ENCODE peak calls at places on chromosomes 12 and 14, in ten cellular contexts. X is thoracic aorta, F is tibial nerve, O is K562, A is uterus, Y is PC-3, I is esophagus squamous epithelium, L is AG04450, K is cardiac fibroblast, T is lower lobe of right lung. P is an unnamed sample.
A peak's percentile ranks its signal among the peaks of the same experiment; 100 is the strongest.

GRCh38 chr14:21300892-21301291 is 21.0 kb downstream of the RPGRIP1 start:
- DNase-seq in K (no peak), F (no peak), O (no peak), Y (no peak), A (no peak), I (no peak), X (no peak), T (peak; percentile 47), L (no peak), P (no peak)

GRCh38 chr14:93239869-93240677 is 33.0 kb downstream of the UBR7 start:
- DNase-seq in X (no peak), I (no peak), K (peak; percentile 30), L (peak; percentile 59), F (no peak), O (no peak), Y (peak; percentile 95), A (no peak), T (no peak), P (peak; percentile 31)

GRCh38 chr12:61250303-61250702 is 1009.9 kb upstream of the USP15 start:
- DNase-seq in L (no peak), I (no peak), T (no peak), O (no peak), A (no peak), F (no peak), X (no peak), K (no peak), Y (peak; percentile 13), P (no peak)

GRCh38 chr14:53858344-53858682 is 98.3 kb downstream of the BMP4 start:
- DNase-seq in I (no peak), L (no peak), O (no peak), A (no peak), T (no peak), Y (no peak), X (no peak), F (no peak), K (no peak), P (no peak)

GRCh38 chr14:74905595-74906142 is 17.4 kb downstream of the RPS6KL1 start:
- DNase-seq in F (peak; percentile 84), I (no peak), A (peak; percentile 78), L (no peak), O (peak; percentile 71), K (peak; percentile 61), Y (peak; percentile 68), X (no peak), T (peak; percentile 81), P (peak; percentile 51)

GRCh38 chr12:71846322-71846940 is 6.9 kb downstream of the TBC1D15 start:
- DNase-seq in L (no peak), F (no peak), A (no peak), O (peak; percentile 15), X (no peak), I (no peak), K (peak; percentile 58), Y (peak; percentile 62), T (no peak), P (peak; percentile 37)

GRCh38 chr14:99133563-99134332 is 138.2 kb downstream of the BCL11B start:
- DNase-seq in F (peak; percentile 4), Y (no peak), X (no peak), L (no peak), O (no peak), K (no peak), I (no peak), T (no peak), A (peak; percentile 20), P (no peak)

GRCh38 chr12:104462931-104463339 is 6.2 kb downstream of the CHST11 start:
- DNase-seq in A (no peak), F (no peak), I (no peak), X (no peak), L (no peak), T (no peak), Y (no peak), K (peak; percentile 43), O (no peak), P (no peak)

GRCh38 chr12:24049771-24050170 is 100.3 kb upstream of the SOX5 start:
- DNase-seq in O (no peak), X (no peak), T (no peak), Y (no peak), K (no peak), L (no peak), F (no peak), A (no peak), I (no peak), P (no peak)

GRCh38 chr12:13661005-13661887 is 320.2 kb downstream of the GRIN2B start:
- DNase-seq in L (peak; percentile 3), T (no peak), O (peak; percentile 21), A (peak; percentile 18), Y (peak; percentile 53), K (peak; percentile 61), X (no peak), F (peak; percentile 64), I (no peak), P (peak; percentile 72)

GRCh38 chr12:98955284-98955683 is 310.2 kb downstream of the APAF1 start:
- DNase-seq in F (no peak), O (peak; percentile 23), Y (peak; percentile 65), X (no peak), A (no peak), L (no peak), K (no peak), I (no peak), T (no peak), P (peak; percentile 1)

GRCh38 chr12:62191747-62192485 is 68.3 kb upstream of the USP15 start:
- DNase-seq in X (no peak), T (peak; percentile 49), O (no peak), Y (no peak), I (no peak), K (peak; percentile 46), L (no peak), F (no peak), A (no peak), P (peak; percentile 28)

DNA sequence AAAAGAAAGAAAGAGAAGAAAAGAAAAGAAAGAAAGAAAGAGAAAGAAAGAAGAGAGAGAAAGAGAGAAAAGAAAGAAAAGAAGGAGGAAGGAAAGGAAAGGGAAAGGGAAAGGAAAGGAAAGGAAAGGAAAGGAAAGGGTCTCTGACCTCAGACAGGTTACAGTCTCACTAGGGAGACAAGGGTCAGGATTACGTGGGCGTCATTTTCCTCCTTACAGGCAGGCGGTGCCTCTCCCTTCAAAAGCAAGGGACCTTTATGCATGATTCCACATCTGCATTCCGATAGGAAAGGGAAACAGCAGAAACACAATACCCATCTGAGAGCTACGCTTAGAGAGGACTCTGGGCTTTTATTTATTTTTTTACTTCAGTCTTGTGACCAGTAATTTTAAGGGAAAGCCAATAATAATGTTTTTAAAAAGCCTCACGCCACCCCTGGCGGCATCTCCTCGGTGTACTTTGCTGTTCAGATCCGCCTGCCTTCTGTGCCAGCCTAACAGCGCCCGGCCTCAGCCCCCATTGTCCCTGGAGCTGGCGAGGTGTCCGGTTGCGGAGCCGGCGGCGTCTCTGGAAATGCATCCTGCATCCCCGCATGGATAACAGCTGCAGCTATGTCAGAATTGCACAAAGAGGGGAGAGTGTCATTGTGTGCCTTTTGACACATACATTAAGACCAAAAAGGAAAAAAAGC is 882 bp upstream of the HIP1R start:
- DNase-seq in I (no peak), Y (peak; percentile 74), O (peak; percentile 46), F (peak; percentile 33), X (no peak), L (no peak), A (no peak), K (peak; percentile 56), T (peak; percentile 59), P (peak; percentile 36)
- TF ChIP-seq CTCF in I (no peak), Y (peak; percentile 42), O (peak; percentile 5), F (no peak), X (no peak), L (peak; percentile 14), A (no peak), K (peak; percentile 16), T (no peak), P (peak; percentile 12)

GRCh38 chr12:1917172-1918070 is 1.0 kb downstream of the CACNA2D4 start:
- DNase-seq in L (no peak), I (no peak), Y (no peak), T (peak; percentile 46), X (no peak), K (no peak), F (peak; percentile 21), O (peak; percentile 59), A (peak; percentile 12), P (no peak)
- H3K4me3 ChIP-seq in L (no peak overlapping the region), I (peak overlapping the region; percentile 47), Y (no peak overlapping the region), T (peak overlapping the region; percentile 45), X (peak overlapping the region; percentile 45), K (no peak overlapping the region), F (no peak overlapping the region), O (no peak overlapping the region), A (no peak overlapping the region), P (no peak overlapping the region)

GRCh38 chr12:55955800-55956508 is 9.9 kb downstream of the PMEL start:
- DNase-seq in Y (peak; percentile 95), X (no peak), K (peak; percentile 34), F (no peak), L (no peak), T (no peak), A (peak; percentile 27), I (no peak), O (peak; percentile 43), P (peak; percentile 44)
- TF ChIP-seq CTCF in Y (peak; percentile 89), X (no peak), K (peak; percentile 52), F (no peak), L (peak; percentile 57), T (no peak), A (no peak), I (peak; percentile 37), O (peak; percentile 49), P (peak; percentile 40)

GRCh38 chr12:52204095-52204930 is 12.5 kb upstream of the KRT80 start:
- DNase-seq in Y (peak; percentile 77), O (no peak), K (no peak), L (peak; percentile 42), X (no peak), T (peak; percentile 44), I (no peak), F (no peak), A (peak; percentile 11), P (no peak)

GRCh38 chr12:52200783-52201519 is 9.1 kb upstream of the KRT80 start:
- DNase-seq in O (no peak), A (no peak), L (no peak), I (no peak), F (no peak), K (no peak), X (no peak), Y (no peak), T (peak; percentile 32), P (no peak)

GRCh38 chr12:52203126-52203921 is 11.5 kb upstream of the KRT80 start:
- DNase-seq in A (peak; percentile 69), K (peak; percentile 66), I (no peak), L (no peak), T (peak; percentile 76), F (peak; percentile 70), Y (peak; percentile 80), X (peak; percentile 31), O (no peak), P (peak; percentile 95)

GRCh38 chr12:52201520-52201839 is 9.7 kb upstream of the KRT80 start:
- DNase-seq in X (no peak), L (no peak), O (no peak), A (no peak), I (no peak), F (no peak), Y (no peak), T (peak; percentile 8), K (no peak), P (no peak)

DNA sequence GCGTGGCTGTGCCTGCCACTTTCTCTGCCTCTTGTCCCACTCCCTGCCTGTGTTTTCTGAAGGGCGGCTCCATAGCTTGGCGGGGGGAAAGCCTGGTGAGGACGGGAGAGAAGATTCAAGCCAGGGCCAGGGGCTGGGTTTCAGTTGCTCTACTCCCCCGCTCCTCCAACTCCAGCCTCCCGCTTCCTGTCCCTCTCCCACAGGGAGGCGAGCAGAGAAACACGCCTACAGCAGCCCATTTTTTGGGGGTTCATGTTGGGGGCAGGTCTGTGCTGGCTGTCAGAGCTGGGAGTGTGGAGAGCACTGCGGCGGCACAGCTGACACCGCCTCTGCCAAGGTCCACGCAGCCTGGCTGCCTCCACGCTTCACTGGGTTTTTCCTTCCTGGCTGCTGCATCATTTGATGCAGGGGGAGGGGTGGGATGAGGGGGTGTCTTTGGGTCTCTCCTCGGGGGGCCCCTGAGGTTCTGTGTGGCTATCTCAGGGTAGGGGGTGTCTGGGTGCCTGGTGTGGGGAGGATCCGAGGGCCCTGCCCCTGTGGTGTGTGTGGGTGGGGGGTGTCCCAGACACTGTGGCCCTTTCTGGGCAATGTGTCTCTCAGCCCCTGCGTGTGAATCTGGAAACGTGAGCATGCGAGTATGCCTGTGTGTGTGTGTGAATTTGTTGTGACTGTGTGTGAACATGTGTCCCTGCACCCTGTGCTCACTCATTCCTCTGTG is 10.7 kb upstream of the KRT80 start:
- DNase-seq in K (peak; percentile 63), T (peak; percentile 44), A (no peak), I (no peak), F (no peak), O (no peak), L (no peak), Y (no peak), X (no peak), P (no peak)
- H3K4me3 ChIP-seq in K (no peak overlapping the region), T (no peak overlapping the region), A (no peak overlapping the region), I (no peak overlapping the region), F (no peak overlapping the region), O (no peak overlapping the region), L (no peak overlapping the region), Y (no peak overlapping the region), X (peak overlapping the region; percentile 51), P (no peak overlapping the region)